ENCODE peak calls at places on chromosomes 16 and 17, in seven cellular contexts. N is uterus; O is prostate gland; R is ascending aorta; S is SJSA1; H is effector memory CD4-positive, alpha-beta T cell; P is transverse colon. J is an unnamed sample. For H3K4me1, the result is how much of the 10 kb centered on the place peaks cover.

GRCh38 chr16:9348912-9349311 is 257.5 kb downstream of the HAPSTR1 start:
- DNase-seq in N (no peak), O (no peak), R (no peak), S (no peak), H (no peak), P (no peak), J (no peak)

GRCh38 chr17:82517230-82517865 is 2.2 kb upstream of the FOXK2 start:
- DNase-seq in N (no peak), O (no peak), R (no peak), S (no peak), H (no peak), P (no peak), J (no peak)

GRCh38 chr17:64387545-64388171 is 3.0 kb downstream of the PECAM1 start:
- DNase-seq in N (no peak), O (no peak), R (no peak), S (no peak), H (no peak), P (no peak), J (no peak)

GRCh38 chr17:47629826-47630225 is 19.9 kb upstream of the KPNB1 start:
- DNase-seq in N (no peak), O (no peak), R (no peak), S (no peak), H (no peak), P (no peak), J (peak)

GRCh38 chr17:82129095-82129494 is 31.1 kb upstream of the FASN start:
- DNase-seq in N (no peak), O (no peak), R (no peak), S (no peak), H (no peak), P (no peak), J (no peak)

GRCh38 chr17:42025191-42025579 is 5.3 kb downstream of the NKIRAS2 start:
- DNase-seq in N (no peak), O (no peak), R (no peak), S (no peak), H (no peak), P (no peak), J (no peak)

GRCh38 chr17:68580236-68580903 is 20.8 kb downstream of the FAM20A start:
- DNase-seq in N (peak), O (no peak), R (peak), S (no peak), H (no peak), P (no peak), J (no peak)

GRCh38 chr16:47310792-47311211 is 150.1 kb downstream of the ITFG1 start:
- DNase-seq in N (no peak), O (no peak), R (no peak), S (no peak), H (no peak), P (no peak), J (no peak)

GRCh38 chr17:54991567-54991966 is 23.0 kb downstream of the STXBP4 start:
- DNase-seq in N (no peak), O (no peak), R (no peak), S (no peak), H (no peak), P (no peak), J (no peak)

GRCh38 chr16:29809850-29810698 is 1.9 kb upstream of the PRRT2 start:
- DNase-seq in N (peak), O (no peak), R (no peak), S (no peak), H (no peak), P (no peak), J (no peak)

GRCh38 chr17:18891541-18891940 is 33.6 kb downstream of the PRPSAP2 start:
- DNase-seq in N (no peak), O (no peak), R (no peak), S (no peak), H (no peak), P (no peak), J (no peak)

GRCh38 chr17:68676856-68677255 is 75.7 kb upstream of the FAM20A start:
- DNase-seq in N (no peak), O (no peak), R (no peak), S (no peak), H (no peak), P (no peak), J (no peak)

GRCh38 chr16:50644730-50645129 is 36.4 kb downstream of the SNX20 start:
- DNase-seq in N (peak), O (no peak), R (no peak), S (no peak), H (no peak), P (peak), J (no peak)

GRCh38 chr16:55703003-55704001 is 47.5 kb downstream of the SLC6A2 start:
- DNase-seq in N (no peak), O (peak), R (no peak), S (no peak), H (no peak), P (no peak), J (peak)

GRCh38 chr17:66302761-66303626 is 581 bp downstream of the PRKCA start:
- DNase-seq in N (peak), O (peak), R (peak), S (peak), H (peak), P (peak), J (peak)

GRCh38 chr16:22357635-22357971 is 16.8 kb downstream of the CDR2 start:
- DNase-seq in N (no peak), O (no peak), R (no peak), S (no peak), H (no peak), P (no peak), J (peak)

GRCh38 chr17:17728550-17729251 is 47.4 kb downstream of the RAI1 start:
- DNase-seq in N (no peak), O (no peak), R (no peak), S (no peak), H (no peak), P (peak), J (peak)

GRCh38 chr17:17729620-17730249 is 48.5 kb downstream of the RAI1 start:
- DNase-seq in N (no peak), O (peak), R (no peak), S (no peak), H (peak), P (peak), J (peak)

GRCh38 chr17:17732444-17732843 is 51.2 kb downstream of the RAI1 start:
- DNase-seq in N (no peak), O (peak), R (no peak), S (no peak), H (no peak), P (no peak), J (no peak)

GRCh38 chr17:17732892-17733670 is 51.8 kb downstream of the RAI1 start:
- DNase-seq in N (no peak), O (peak), R (no peak), S (no peak), H (no peak), P (no peak), J (no peak)

DNA sequence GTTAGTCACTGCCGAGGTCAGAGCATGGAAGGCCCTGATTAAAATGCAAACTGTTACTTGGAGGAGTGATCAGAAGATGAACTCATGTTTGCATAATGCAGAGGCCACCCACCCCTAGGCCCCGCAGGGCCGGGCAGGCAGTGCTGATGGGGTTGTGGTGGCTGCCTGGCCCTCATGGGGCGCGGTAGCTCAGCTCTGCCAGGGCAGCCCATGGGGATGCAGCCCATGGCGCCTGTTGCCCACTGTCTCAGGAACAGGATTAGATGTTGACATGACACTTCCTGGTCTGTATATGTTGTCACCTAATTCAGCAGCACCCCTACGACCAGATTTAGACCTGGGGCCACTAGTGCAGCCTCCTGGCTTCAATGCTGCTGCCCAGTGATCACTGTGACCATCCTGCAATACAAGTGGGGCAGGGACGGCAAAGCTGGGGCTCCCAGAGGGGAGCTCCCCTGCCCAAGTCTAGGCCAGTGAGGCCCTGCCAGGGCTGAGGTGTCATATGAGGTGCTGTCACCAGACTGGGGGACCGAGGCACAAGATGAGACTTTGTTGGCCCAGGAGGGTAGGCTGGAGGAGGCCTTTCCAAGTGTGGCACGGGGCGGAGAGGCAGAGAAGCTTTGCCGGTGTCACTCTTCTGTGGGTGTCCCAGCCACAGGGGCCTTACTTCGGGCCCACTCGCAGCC is 49.1 kb downstream of the RAI1 start:
- DNase-seq in N (no peak), O (no peak), R (no peak), S (no peak), H (no peak), P (no peak), J (no peak)
- H3K4me1 ChIP-seq in N (under half), O (under half), R (under half), S (under half), H (under half), P (under half), J (under half)

DNA sequence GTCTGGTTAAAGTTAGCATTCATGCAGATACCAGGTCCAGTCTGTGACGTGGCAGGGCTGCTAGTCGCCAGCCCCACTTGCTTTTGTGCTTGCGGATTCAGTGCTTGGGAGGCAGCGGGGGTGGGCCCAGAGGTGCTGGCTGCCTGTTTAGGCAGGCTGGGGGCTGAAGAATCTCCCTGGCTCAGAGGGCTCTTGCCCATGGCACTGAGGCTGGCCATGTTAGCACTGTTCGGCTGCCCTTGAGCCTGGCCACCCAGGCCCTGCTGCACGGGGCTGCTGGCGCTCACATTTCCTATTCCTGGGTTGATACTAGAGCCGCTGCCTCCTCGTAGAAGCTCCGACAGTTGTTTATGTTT is 30.0 kb downstream of the CREBBP start:
- DNase-seq in N (no peak), O (no peak), R (no peak), S (no peak), H (no peak), P (no peak), J (no peak)
- H3K4me3 ChIP-seq in N (no peak), O (no peak), R (no peak), S (no peak), H (no peak), P (no peak), J (no peak)

DNA sequence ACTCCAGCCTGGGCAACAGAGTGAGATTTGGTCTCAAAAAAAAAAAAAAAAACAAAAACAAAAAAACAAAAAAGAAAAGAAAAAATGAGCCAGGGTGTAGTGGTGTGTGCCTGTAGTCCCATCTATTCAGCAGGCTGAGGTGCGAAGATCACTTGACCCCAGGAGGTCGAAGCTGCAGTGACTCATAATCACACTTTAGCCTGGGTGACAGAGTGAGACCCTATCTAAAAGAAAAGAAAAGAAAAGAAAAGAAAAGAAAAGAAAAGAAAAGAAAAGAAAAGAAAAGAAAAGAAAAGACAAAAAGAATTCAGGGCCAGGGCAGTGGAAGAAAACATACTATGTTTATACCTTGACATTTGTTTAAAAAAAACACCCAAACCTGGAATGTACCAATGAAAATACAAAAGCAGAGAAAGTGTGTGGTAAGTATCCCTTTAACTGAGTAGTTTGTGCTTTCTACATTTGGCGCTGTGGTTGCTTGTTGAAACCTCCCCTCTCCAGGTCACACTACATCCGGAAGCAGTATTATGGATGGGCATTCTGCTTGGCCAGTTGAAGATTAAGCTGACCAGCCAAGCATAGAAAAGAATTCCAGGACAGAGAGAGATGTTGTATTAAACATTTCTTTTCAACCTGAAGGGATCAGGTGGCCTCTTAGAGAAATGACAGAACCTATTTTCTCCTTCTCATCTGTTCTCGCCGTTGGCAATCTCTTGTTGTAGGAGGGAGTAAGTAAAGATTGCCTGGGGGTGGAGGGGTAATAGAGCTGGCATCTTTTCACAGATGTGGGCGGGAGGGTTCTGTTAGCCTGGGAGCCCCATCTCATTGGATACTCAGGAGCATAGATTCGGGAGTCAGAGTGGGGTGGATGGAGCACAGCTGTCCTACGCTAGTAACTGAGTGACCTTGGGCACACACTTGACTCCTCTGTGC is 12.0 kb upstream of the PRKCB start:
- DNase-seq in N (no peak), O (no peak), R (no peak), S (no peak), H (no peak), P (no peak), J (no peak)
- H3K27ac ChIP-seq in N (no peak), O (no peak), R (no peak), S (no peak), H (no peak), P (no peak), J (no peak)

GRCh38 chr17:9520649-9521435 is 54.8 kb downstream of the STX8 start:
- DNase-seq in N (no peak), O (no peak), R (no peak), S (no peak), H (no peak), P (no peak), J (no peak)
- H3K4me1 ChIP-seq in N (under half), O (under half), R (under half), S (half or more), H (under half), P (under half), J (under half)

GRCh38 chr16:84690088-84690819 is 9.5 kb upstream of the USP10 start:
- DNase-seq in N (no peak), O (no peak), R (no peak), S (peak), H (no peak), P (no peak), J (no peak)
- H3K4me3 ChIP-seq in N (no peak), O (no peak), R (no peak), S (no peak), H (no peak), P (no peak), J (no peak)

DNA sequence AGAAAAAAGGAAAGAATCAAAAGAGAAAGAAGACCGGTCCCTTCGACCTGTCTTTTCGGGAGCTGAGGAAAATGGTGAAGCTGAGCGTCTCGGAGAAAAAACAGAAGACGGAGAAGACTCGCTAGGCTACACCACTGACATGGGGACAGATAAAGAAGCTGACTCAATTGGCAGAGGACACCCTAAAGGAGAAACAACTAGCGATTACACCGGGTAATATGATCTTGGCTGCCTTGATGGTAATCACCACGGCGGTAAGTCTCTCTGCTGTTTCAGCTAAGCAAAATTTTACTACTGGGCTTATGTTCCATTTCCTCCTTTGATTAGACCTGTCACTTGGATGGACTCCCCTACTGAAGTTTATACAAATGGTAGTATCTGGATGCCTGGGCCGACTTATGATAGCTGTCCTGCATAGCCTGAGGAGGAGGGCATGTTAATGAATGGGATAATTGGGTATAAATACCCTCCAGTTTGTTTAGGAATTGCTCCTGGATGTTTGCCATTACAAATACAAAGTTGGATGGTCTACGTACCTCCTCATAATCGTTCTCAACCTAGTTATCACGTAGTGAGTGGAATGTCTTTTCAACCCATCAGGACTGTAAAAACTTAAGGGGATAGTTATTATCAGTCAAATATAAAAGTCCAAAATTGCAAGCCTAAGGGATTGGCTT is 24.1 kb downstream of the ALOX15B start:
- DNase-seq in N (no peak), O (no peak), R (no peak), S (no peak), H (no peak), P (no peak), J (no peak)
- H3K27ac ChIP-seq in N (no peak), O (peak), R (no peak), S (no peak), H (no peak), P (peak), J (no peak)

DNA sequence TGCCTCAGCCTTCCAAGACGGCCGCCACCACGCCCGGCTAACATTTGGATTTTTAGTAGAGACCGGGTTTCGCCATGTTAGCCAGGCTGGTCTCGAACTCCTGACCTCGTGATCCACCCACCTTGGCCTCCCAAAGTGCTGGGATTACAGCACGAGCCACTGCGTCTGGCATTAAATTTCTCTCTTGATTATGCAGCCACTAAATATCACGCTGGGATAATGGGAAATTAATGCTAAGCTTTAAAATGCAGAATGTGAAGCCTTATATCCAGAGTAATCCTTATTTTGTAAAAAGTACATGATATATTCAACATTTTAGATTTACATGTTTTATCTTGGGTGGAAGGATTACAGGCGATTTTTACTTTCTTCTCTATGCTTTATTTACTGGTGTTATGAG is 89.2 kb downstream of the ANKRD11 start:
- DNase-seq in N (no peak), O (no peak), R (no peak), S (no peak), H (no peak), P (no peak), J (no peak)
- H3K4me1 ChIP-seq in N (under half), O (under half), R (under half), S (under half), H (under half), P (under half), J (under half)

GRCh38 chr16:28491970-28492474 is at the start of gene CLN3:
- DNase-seq in N (peak), O (peak), R (peak), S (peak), H (peak), P (peak), J (peak)

GRCh38 chr16:28494141-28494851 is at the start of gene APOBR:
- DNase-seq in N (no peak), O (no peak), R (peak), S (no peak), H (peak), P (peak), J (peak)

GRCh38 chr16:28491080-28491969 is 549 bp downstream of the CLN3 start:
- DNase-seq in N (peak), O (peak), R (peak), S (no peak), H (no peak), P (peak), J (no peak)

GRCh38 chr16:28495098-28495793 is 803 bp downstream of the APOBR start:
- DNase-seq in N (no peak), O (no peak), R (no peak), S (no peak), H (no peak), P (peak), J (no peak)

DNA sequence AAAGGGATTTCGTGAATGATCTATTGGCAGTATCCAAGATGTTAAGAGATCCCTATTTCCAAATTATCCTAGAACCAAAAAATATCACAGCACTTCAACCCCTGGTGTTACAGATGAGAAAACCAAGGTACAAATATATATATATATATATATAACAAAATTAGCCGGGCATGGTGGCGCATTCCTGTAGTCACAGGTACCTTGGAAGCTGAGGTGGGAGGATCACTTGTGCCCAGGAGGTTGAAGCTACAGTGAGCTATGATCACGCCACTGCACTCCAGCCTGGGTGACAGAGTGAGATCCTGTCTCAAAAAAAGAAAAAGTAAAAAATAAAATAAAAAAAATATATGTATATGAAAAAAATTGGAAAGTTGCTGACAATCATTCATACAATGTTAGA is 637 bp upstream of the CLN3 start:
- DNase-seq in N (no peak), O (no peak), R (no peak), S (no peak), H (no peak), P (no peak), J (no peak)
- H3K4me3 ChIP-seq in N (peak), O (peak), R (peak), S (peak), H (peak), P (peak), J (no peak)

J was measured in small intestine.